ENCODE peak calls at places on chromosome 9, in six cellular contexts. V is heart right ventricle, U is fibroblast of lung, A is A673, K is IMR-90, N is epithelial cell of esophagus. I is an unnamed sample.

GRCh38 chr9:123225995-123226394 is 42.4 kb downstream of the STRBP start:
- DNase-seq in U (peak), V (no peak), K (peak), A (no peak), N (peak), I (no peak)

GRCh38 chr9:2934241-2934650 is 90.4 kb upstream of the PUM3 start:
- DNase-seq in A (no peak), K (no peak), U (no peak), V (no peak), N (no peak), I (no peak)

GRCh38 chr9:35935261-35935660 is 22.7 kb downstream of the OR2S2 start:
- DNase-seq in V (no peak), U (peak), A (no peak), N (peak), K (peak), I (no peak)

GRCh38 chr9:107839371-107839770 is 349.8 kb upstream of the KLF4 start:
- DNase-seq in K (no peak), U (no peak), A (no peak), V (no peak), N (no peak), I (no peak)

GRCh38 chr9:132977626-132978450 is 656 bp upstream of the GFI1B start:
- DNase-seq in N (peak), K (peak), U (peak), A (peak), V (peak), I (peak)

GRCh38 chr9:79745752-79746336 is 174.1 kb downstream of the TLE4 start:
- DNase-seq in U (no peak), A (no peak), N (no peak), K (no peak), V (no peak), I (no peak)

GRCh38 chr9:99635032-99635431 is 186.7 kb upstream of the NR4A3 start:
- DNase-seq in N (no peak), K (peak), V (no peak), U (peak), A (no peak), I (no peak)

GRCh38 chr9:121499427-121500164 is at the start of gene GGTA1:
- DNase-seq in U (peak), V (peak), A (peak), K (peak), N (peak), I (peak)

GRCh38 chr9:95351051-95351450 is 33.5 kb upstream of the FANCC start:
- DNase-seq in V (no peak), K (no peak), U (no peak), N (no peak), A (no peak), I (no peak)

GRCh38 chr9:114097613-114098020 is 1.5 kb downstream of the KIF12 start:
- DNase-seq in A (peak), V (no peak), N (peak), K (no peak), U (no peak), I (peak)

GRCh38 chr9:4550777-4551476 is 60.7 kb downstream of the SLC1A1 start:
- DNase-seq in K (peak), A (no peak), U (peak), V (no peak), N (no peak), I (peak)

DNA sequence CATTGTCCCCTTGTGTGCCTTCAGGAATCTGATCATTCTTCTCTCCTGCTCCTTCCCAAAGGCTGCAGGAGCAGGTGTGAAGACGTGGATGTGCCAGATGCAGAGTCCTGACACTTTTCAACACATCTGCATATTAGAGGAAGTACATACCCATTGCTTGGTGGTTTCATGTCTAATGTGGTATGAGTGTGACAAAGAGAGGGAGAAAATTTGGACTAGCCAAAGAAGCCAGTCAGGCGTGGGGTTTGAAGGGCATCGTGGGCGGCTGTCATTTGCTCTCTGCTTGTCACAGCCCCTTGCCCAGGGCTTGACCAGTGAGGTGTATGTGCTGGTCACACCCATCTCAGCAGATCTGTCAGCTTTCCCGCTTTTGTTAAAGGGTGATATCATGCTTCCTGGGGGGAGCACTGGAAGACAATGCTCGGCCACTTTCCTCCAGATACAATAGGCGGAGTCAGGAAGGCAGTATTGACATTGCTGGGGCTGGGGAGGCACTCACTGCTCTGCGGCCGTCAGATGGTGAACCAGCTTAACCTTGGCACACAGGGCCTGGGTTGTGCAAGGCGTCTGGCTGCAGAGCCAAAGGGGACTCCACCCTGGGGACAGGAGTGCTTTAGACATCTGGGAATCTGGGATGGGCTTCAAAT is 8.6 kb downstream of the TEK start:
- DNase-seq in K (no peak), N (peak), U (peak), A (no peak), V (peak), I (peak)
- H3K4me3 ChIP-seq in K (no peak), N (no peak), U (no peak), A (no peak), V (no peak), I (no peak)

GRCh38 chr9:128575469-128575868 is 23.1 kb downstream of the SPTAN1 start:
- DNase-seq in N (no peak), U (peak), K (no peak), A (peak), V (peak), I (peak)
- H3K4me3 ChIP-seq in N (no peak), U (no peak), K (no peak), A (no peak), V (no peak), I (no peak)

GRCh38 chr9:136004219-136004618 is 43.0 kb upstream of the UBAC1 start:
- DNase-seq in K (no peak), A (no peak), V (no peak), U (no peak), N (no peak), I (no peak)

GRCh38 chr9:136002215-136002614 is 41.0 kb upstream of the UBAC1 start:
- DNase-seq in A (no peak), V (no peak), N (no peak), U (no peak), K (no peak), I (no peak)

GRCh38 chr9:136001231-136001630 is 40.1 kb upstream of the UBAC1 start:
- DNase-seq in K (no peak), A (no peak), N (no peak), V (no peak), U (no peak), I (no peak)

GRCh38 chr9:136003356-136004218 is 42.4 kb upstream of the UBAC1 start:
- DNase-seq in A (no peak), U (peak), V (no peak), N (no peak), K (no peak), I (no peak)

DNA sequence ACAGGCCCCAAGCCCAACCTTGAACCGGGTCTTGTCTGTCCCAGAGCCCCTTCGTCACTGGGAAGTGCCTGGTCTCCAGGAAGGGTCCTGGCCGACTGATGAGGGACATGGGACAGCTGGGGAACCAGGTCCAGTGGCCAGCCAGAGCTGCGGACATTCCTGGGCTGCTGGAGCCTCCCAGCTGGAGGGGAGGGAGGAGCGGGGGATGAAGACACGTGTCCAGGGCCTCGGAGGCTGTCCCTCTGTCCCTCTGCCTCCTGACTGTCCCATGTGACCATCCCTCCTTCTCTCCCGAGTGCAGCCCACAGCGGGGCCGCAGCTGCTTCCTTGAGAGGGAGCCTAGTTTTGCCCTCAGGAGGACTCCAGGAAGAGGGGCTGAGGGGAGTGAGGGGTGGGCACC is 41.7 kb upstream of the UBAC1 start:
- DNase-seq in K (no peak), U (peak), A (no peak), V (no peak), N (no peak), I (peak)
- H3K4me3 ChIP-seq in K (no peak), U (no peak), A (no peak), V (no peak), N (no peak), I (no peak)

DNA sequence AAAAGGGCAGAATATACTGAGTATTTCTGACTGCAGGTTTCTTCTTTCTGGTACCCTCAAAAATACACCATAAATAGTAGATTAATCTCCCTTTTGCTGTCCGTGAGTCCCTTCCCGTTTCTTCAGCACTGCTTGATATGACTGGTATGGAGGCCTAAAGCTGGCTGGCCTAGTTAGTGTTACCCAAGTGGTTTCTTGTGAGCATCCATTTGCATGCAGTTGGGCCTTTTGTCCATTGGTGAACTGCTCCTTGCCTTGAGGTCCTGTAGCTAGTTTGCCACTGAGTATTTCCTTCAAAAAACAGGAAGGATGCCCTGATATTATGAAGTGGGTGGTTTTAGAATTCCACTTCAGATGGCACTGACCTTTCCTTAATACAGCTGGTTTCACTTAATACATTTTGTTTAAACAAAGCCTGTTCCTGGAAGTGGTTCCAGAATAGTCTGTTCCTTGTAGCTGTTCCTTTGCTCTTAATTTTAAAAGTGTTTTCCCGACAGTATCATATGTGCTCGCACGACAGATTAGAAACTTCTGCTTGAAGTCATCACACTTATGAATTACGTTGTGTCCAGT is 40.0 kb upstream of the ABL1 start:
- DNase-seq in N (no peak), K (no peak), A (no peak), U (peak), V (no peak), I (peak)
- H3K4me3 ChIP-seq in N (no peak), K (no peak), A (no peak), U (no peak), V (no peak), I (no peak)

GRCh38 chr9:24127519-24127918 is 301.5 kb upstream of the ELAVL2 start:
- DNase-seq in K (no peak), V (no peak), A (no peak), U (no peak), N (no peak), I (no peak)
- H3K4me3 ChIP-seq in K (no peak), V (no peak), A (no peak), U (no peak), N (no peak), I (no peak)

GRCh38 chr9:18396102-18396728 is 77.7 kb upstream of the ADAMTSL1 start:
- DNase-seq in U (peak), A (peak), V (no peak), N (peak), K (peak), I (peak)
- H3K4me3 ChIP-seq in U (no peak), A (no peak), V (no peak), N (no peak), K (no peak), I (no peak)

GRCh38 chr9:71911908-71912325 is 478 bp downstream of the C9orf85 start:
- DNase-seq in A (peak), V (no peak), N (no peak), U (peak), K (peak), I (peak)
- H3K4me3 ChIP-seq in A (peak), V (peak), N (peak), U (peak), K (peak), I (peak)

DNA sequence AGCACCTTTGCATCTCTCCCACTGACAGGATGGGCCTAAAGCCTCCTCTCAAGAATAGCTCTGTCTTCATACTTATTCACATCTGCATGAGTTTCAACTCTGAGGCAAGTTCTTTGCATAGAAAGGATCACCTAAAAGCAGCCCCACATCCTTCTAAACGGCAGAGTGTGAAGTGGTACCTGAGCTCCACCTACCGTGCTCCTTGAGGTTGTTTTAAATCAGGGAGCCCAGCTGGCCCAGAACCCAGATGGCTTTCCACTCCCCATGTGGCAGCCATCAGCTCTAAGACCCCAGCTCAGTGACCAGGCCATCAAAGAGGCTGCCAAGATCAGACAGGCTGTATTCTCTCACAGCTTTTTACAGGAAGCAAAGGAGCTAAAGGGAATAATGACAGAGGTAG is 299.3 kb downstream of the RASEF start:
- DNase-seq in N (peak), A (no peak), U (no peak), K (no peak), V (no peak), I (no peak)
- H3K4me3 ChIP-seq in N (no peak), A (no peak), U (no peak), K (no peak), V (no peak), I (no peak)